ENCODE peak calls at places on chromosomes 5 and 9, in four cellular contexts. I is A549, Y is HepG2, F is WTC11. X is an unnamed sample.
A peak's percentile ranks its signal among the peaks of the same experiment; 100 is the strongest.

GRCh38 chr5:14319102-14319501 is 176.0 kb downstream of the TRIO start:
- DNase-seq in F (no peak), Y (no peak), I (no peak), X (no peak)

GRCh38 chr9:98011122-98011521 is 28.0 kb downstream of the ANP32B start:
- DNase-seq in I (no peak), Y (no peak), F (no peak), X (no peak)

GRCh38 chr5:146595088-146595487 is 79.1 kb upstream of the GPR151 start:
- DNase-seq in Y (peak; percentile 2), F (no peak), I (no peak), X (no peak)

GRCh38 chr5:135887447-135887864 is 8.2 kb downstream of the IL9 start:
- DNase-seq in Y (peak; percentile 73), F (peak; percentile 76), I (peak; percentile 74), X (peak; percentile 67)

GRCh38 chr5:59124983-59125960 is 542.4 kb downstream of the RAB3C start:
- DNase-seq in Y (no peak), I (no peak), F (peak; percentile 17), X (no peak)

GRCh38 chr5:125486634-125487033 is 740.2 kb upstream of the ZNF608 start:
- DNase-seq in Y (no peak), F (no peak), I (no peak), X (no peak)

GRCh38 chr5:43044181-43044914 is 4.2 kb upstream of the ANXA2R start:
- DNase-seq in F (peak; percentile 52), I (no peak), Y (no peak), X (no peak)

GRCh38 chr5:40679998-40680681 is 425 bp downstream of the PTGER4 start:
- DNase-seq in Y (no peak), F (peak; percentile 50), I (no peak), X (no peak)

GRCh38 chr5:6749026-6749716 is 35.9 kb downstream of the TENT4A start:
- DNase-seq in I (no peak), F (no peak), Y (no peak), X (no peak)

GRCh38 chr5:151128817-151129216 is 28.8 kb downstream of the ANXA6 start:
- DNase-seq in Y (no peak), F (no peak), I (no peak), X (no peak)

GRCh38 chr5:162654661-162655406 is 587.3 kb downstream of the GABRG2 start:
- DNase-seq in Y (no peak), I (no peak), F (no peak), X (no peak)

GRCh38 chr5:38724301-38725030 is 121.3 kb upstream of the OSMR start:
- DNase-seq in I (no peak), F (no peak), Y (no peak), X (no peak)

GRCh38 chr9:127923046-127923445 is 6.2 kb upstream of the ST6GALNAC4 start:
- DNase-seq in I (no peak), Y (no peak), F (peak; percentile 52), X (peak; percentile 80)

GRCh38 chr5:102733534-102733933 is 21.6 kb upstream of the PAM start:
- DNase-seq in Y (no peak), F (no peak), I (no peak), X (no peak)

GRCh38 chr5:106189121-106189809 is 1481.5 kb downstream of the EFNA5 start:
- DNase-seq in I (no peak), Y (no peak), F (no peak), X (no peak)

GRCh38 chr5:116013207-116013777 is 19.0 kb upstream of the ARL14EPL start:
- DNase-seq in Y (no peak), I (no peak), F (no peak), X (no peak)

GRCh38 chr9:70587143-70587710 is 172.8 kb upstream of the KLF9 start:
- DNase-seq in Y (no peak), I (no peak), F (no peak), X (no peak)

GRCh38 chr9:70588999-70589398 is 174.5 kb upstream of the KLF9 start:
- DNase-seq in I (no peak), F (no peak), Y (no peak), X (no peak)

GRCh38 chr9:70588381-70588780 is 173.9 kb upstream of the KLF9 start:
- DNase-seq in F (no peak), Y (no peak), I (no peak), X (no peak)

GRCh38 chr9:70590264-70590646 is 175.8 kb upstream of the KLF9 start:
- DNase-seq in F (no peak), I (no peak), Y (no peak), X (no peak)

DNA sequence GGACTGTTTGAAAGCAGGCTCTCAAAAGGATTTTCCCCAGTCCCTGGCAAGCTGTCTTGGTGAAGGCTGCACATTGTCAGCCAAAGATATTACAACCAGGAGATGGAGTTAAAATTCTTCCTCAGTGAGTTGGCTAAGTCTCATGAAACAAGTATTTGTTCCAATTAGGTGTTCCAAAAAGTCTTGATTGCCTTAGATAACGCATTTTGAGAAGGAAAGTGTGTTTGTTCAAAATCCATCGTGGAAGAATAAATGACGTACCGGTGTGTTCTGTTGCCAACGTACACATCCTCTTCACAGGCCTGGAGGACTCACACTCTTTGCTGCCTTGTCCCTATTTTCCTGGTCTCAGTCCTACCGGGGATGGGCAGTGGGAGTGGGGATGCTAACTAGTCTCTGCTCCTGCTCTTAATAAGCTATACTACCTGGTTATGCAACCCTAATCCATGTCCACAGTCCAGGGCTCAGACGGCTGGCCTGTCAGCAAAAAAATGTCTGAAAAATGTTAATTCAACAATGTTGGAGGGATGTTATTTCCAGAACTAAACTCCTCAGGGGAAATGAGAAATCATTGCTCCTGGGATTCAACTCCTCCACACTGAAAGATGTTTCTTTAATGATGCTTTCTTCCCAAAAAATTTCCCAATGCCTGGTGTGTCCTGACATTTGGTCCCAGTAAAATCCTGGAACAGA is 175.3 kb upstream of the KLF9 start:
- DNase-seq in Y (no peak), I (no peak), F (no peak), X (no peak)
- TF ChIP-seq HMGXB4 in Y (no peak), I (no peak), F (no peak), X (no peak)

GRCh38 chr5:154756871-154757646 is 1.9 kb downstream of the LARP1 start:
- DNase-seq in I (no peak), F (peak; percentile 41), Y (no peak), X (peak; percentile 54)

GRCh38 chr5:154755361-154756202 is at the start of gene LARP1:
- DNase-seq in F (no peak), I (no peak), Y (no peak), X (peak; percentile 71)

GRCh38 chr5:154754460-154755360 is 467 bp upstream of the LARP1 start:
- DNase-seq in I (peak; percentile 98), Y (peak; percentile 96), F (peak; percentile 100), X (peak; percentile 97)

GRCh38 chr5:154757647-154758406 is 2.6 kb downstream of the LARP1 start:
- DNase-seq in Y (no peak), I (no peak), F (no peak), X (no peak)

DNA sequence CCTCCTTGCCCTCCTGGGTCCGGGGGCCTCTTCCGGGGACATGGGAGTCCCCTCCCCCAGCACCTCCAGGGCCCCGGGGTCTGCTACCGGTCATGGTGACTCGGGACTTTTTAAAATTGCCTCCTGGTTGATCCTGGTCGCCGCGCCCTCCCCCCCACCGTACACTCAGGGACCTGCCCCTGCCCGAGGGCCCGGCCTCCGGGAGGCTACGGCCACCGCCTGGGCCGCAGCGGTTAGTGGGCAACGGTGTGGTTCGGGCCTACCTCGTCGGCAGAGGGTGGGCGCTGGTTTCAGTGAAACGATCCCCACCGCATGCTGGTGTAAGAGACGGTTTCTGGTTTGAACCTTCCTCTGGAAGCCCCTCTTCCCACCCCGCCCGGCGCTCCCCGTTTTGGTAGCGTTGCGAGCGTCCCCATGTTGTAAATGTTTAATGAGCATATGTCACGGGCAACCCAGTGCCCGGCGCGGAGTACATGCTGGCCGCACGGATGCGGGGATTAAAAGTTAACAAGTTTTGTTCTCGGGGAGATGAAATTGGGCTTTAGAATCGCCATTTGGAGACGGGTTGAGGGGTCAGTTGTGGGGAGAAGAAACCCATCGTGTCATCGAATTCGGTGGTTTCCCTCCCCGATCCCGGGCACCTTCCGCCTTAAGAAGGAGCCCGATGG is 1.2 kb downstream of the LARP1 start:
- DNase-seq in F (no peak), I (no peak), Y (no peak), X (peak; percentile 81)
- TF ChIP-seq HMGXB4 in F (no peak), I (no peak), Y (no peak), X (no peak)

GRCh38 chr9:79220246-79220645 is 351.5 kb upstream of the TLE4 start:
- DNase-seq in F (no peak), Y (no peak), I (no peak), X (no peak)
- TF ChIP-seq HMGXB4 in F (no peak), Y (no peak), I (no peak), X (no peak)

GRCh38 chr5:53403291-53403690 is 77.1 kb upstream of the FST start:
- DNase-seq in F (no peak), Y (no peak), I (no peak), X (no peak)

GRCh38 chr5:53399921-53400697 is 80.3 kb upstream of the FST start:
- DNase-seq in F (no peak), I (no peak), Y (no peak), X (no peak)

GRCh38 chr5:53397141-53397794 is 83.2 kb upstream of the FST start:
- DNase-seq in I (no peak), F (no peak), Y (no peak), X (no peak)

GRCh38 chr5:53392073-53392472 is 88.4 kb upstream of the FST start:
- DNase-seq in F (no peak), I (no peak), Y (no peak), X (no peak)

DNA sequence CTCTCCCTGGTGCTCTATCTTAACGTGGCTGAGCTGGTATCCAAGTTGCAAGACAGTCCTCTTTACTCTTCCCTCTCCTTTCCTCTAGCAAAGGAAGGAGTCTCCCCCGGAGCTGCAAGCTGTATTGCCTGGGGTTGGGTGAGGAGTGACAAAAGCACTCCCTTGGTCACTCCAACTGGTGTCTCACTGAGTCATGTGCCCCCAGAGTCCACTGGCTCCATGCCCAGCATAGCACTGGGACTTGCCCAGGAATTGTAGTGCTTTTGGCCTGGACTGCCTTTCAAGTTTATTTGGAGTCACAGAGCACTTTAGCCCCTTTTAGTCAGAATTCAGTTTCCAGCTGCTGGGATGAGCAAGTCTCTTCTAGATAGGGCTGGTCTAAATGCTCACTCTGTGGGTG is 82.6 kb upstream of the FST start:
- DNase-seq in F (no peak), Y (no peak), I (no peak), X (no peak)
- TF ChIP-seq HMGXB4 in F (no peak), Y (no peak), I (no peak), X (no peak)

GRCh38 chr9:23117621-23118020 is 671.0 kb downstream of the DMRTA1 start:
- DNase-seq in F (no peak), I (no peak), Y (no peak), X (no peak)
- TF ChIP-seq HMGXB4 in F (no peak), I (no peak), Y (no peak), X (no peak)

DNA sequence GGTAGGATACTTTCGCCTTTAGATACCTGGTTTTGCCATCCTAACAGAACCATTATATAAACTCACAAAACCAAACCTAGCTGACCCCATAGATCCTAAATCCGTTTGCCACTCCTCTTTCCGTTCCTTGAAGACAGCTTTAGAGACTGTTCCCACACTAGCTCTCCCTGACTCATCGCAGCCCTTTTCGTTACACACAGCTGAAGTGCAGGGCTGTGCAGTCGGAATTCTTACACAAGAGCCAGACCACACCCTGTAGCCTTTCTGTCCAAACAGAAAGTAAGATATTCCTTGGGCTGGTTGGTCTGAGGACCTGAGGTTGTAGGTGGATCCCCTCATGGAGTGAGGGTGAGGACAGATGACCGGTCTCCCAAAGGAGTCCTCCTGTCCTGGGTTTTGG is 56.7 kb upstream of the NAA35 start:
- DNase-seq in Y (no peak), I (no peak), F (no peak), X (no peak)
- TF ChIP-seq HMGXB4 in Y (no peak), I (no peak), F (no peak), X (no peak)